ENCODE peak calls at places on chromosomes 12 and 14, in six cellular contexts. H is A673, R is HCEC 1CT, S is HS-5, C is SW480, V is PC-9. B is an unnamed sample.

GRCh38 chr14:55118761-55119160 is 10.3 kb upstream of the LGALS3 start:
- DNase-seq in H (no peak), R (no peak), S (no peak), C (no peak), V (no peak), B (no peak)

GRCh38 chr14:95034806-95035205 is 122.5 kb downstream of the DICER1 start:
- DNase-seq in H (no peak), R (no peak), S (no peak), C (no peak), V (no peak), B (no peak)

GRCh38 chr14:104799657-104800599 is 973 bp upstream of the ZBTB42 start:
- DNase-seq in H (peak), R (peak), S (no peak), C (no peak), V (peak), B (no peak)

GRCh38 chr14:28308727-28309126 is 457.9 kb upstream of the FOXG1 start:
- DNase-seq in H (no peak), R (peak), S (peak), C (no peak), V (peak), B (peak)

GRCh38 chr12:106135075-106135474 is 3.7 kb downstream of the NUAK1 start:
- DNase-seq in H (no peak), R (no peak), S (no peak), C (no peak), V (no peak), B (no peak)

GRCh38 chr12:25977047-25977446 is 18.6 kb downstream of the RASSF8 start:
- DNase-seq in H (peak), R (peak), S (peak), C (no peak), V (no peak), B (no peak)

GRCh38 chr14:70130498-70130897 is 58.3 kb downstream of the SLC8A3 start:
- DNase-seq in H (no peak), R (no peak), S (no peak), C (no peak), V (no peak), B (no peak)

GRCh38 chr14:76985540-76986260 is 42.8 kb downstream of the IRF2BPL start:
- DNase-seq in H (no peak), R (no peak), S (no peak), C (no peak), V (no peak), B (no peak)

GRCh38 chr12:118190266-118190665 is 54.3 kb downstream of the PEBP1 start:
- DNase-seq in H (no peak), R (peak), S (no peak), C (no peak), V (no peak), B (no peak)

GRCh38 chr12:119804011-119804641 is 73.0 kb downstream of the CIT start:
- DNase-seq in H (peak), R (peak), S (no peak), C (peak), V (peak), B (peak)

B was measured in epithelial cell of prostate.